ENCODE peak calls at places on chromosomes 11 and 22, in seven cellular contexts. One of them, this sample, is unnamed.

GRCh38 chr11:101430236-101430635 is 153.6 kb downstream of the TRPC6 start:
- DNase-seq in fibroblast of mammary gland: no peak
- DNase-seq in Ammon's horn: no peak
- DNase-seq in neuronal stem cell: no peak
- DNase-seq in caudate nucleus: no peak
- DNase-seq in HS-5: no peak
- DNase-seq in stimulated activated CD4-positive, alpha-beta T cell treated with anti-CD3 and anti-CD28 coated beads, Interleukin-4, amount 100 ng/mL, for 48 hours: no peak
- DNase-seq in this sample: no peak

GRCh38 chr11:93993747-93994146 is 27.4 kb upstream of the HEPHL1 start:
- DNase-seq in fibroblast of mammary gland: no peak
- DNase-seq in Ammon's horn: no peak
- DNase-seq in neuronal stem cell: no peak
- DNase-seq in caudate nucleus: no peak
- DNase-seq in HS-5: no peak
- DNase-seq in stimulated activated CD4-positive, alpha-beta T cell treated with anti-CD3 and anti-CD28 coated beads, Interleukin-4, amount 100 ng/mL, for 48 hours: no peak
- DNase-seq in this sample: no peak

GRCh38 chr11:134340354-134340964 is 8.7 kb downstream of the GLB1L2 start:
- DNase-seq in fibroblast of mammary gland: no peak
- DNase-seq in Ammon's horn: no peak
- DNase-seq in neuronal stem cell: no peak
- DNase-seq in caudate nucleus: no peak
- DNase-seq in HS-5: no peak
- DNase-seq in stimulated activated CD4-positive, alpha-beta T cell treated with anti-CD3 and anti-CD28 coated beads, Interleukin-4, amount 100 ng/mL, for 48 hours: no peak
- DNase-seq in this sample: no peak

GRCh38 chr22:35174398-35174797 is 82.9 kb upstream of the HMGXB4 start:
- DNase-seq in fibroblast of mammary gland: no peak
- DNase-seq in Ammon's horn: no peak
- DNase-seq in neuronal stem cell: no peak
- DNase-seq in caudate nucleus: no peak
- DNase-seq in HS-5: no peak
- DNase-seq in stimulated activated CD4-positive, alpha-beta T cell treated with anti-CD3 and anti-CD28 coated beads, Interleukin-4, amount 100 ng/mL, for 48 hours: no peak
- DNase-seq in this sample: no peak

GRCh38 chr11:120748485-120748814 is 236.9 kb downstream of the GRIK4 start:
- DNase-seq in fibroblast of mammary gland: no peak
- DNase-seq in Ammon's horn: no peak
- DNase-seq in neuronal stem cell: no peak
- DNase-seq in caudate nucleus: no peak
- DNase-seq in HS-5: no peak
- DNase-seq in stimulated activated CD4-positive, alpha-beta T cell treated with anti-CD3 and anti-CD28 coated beads, Interleukin-4, amount 100 ng/mL, for 48 hours: no peak
- DNase-seq in this sample: no peak

GRCh38 chr11:61162092-61162935 is 1.1 kb upstream of the VPS37C start:
- DNase-seq in fibroblast of mammary gland: peak; percentile 61
- DNase-seq in Ammon's horn: peak; percentile 64
- DNase-seq in neuronal stem cell: no peak
- DNase-seq in caudate nucleus: peak; percentile 17
- DNase-seq in HS-5: no peak
- DNase-seq in stimulated activated CD4-positive, alpha-beta T cell treated with anti-CD3 and anti-CD28 coated beads, Interleukin-4, amount 100 ng/mL, for 48 hours: peak; percentile 18
- DNase-seq in this sample: no peak

GRCh38 chr11:110075087-110075821 is 17.9 kb upstream of the ZC3H12C start:
- DNase-seq in fibroblast of mammary gland: peak; percentile 86
- DNase-seq in Ammon's horn: no peak
- DNase-seq in neuronal stem cell: no peak
- DNase-seq in caudate nucleus: no peak
- DNase-seq in HS-5: no peak
- DNase-seq in stimulated activated CD4-positive, alpha-beta T cell treated with anti-CD3 and anti-CD28 coated beads, Interleukin-4, amount 100 ng/mL, for 48 hours: no peak
- DNase-seq in this sample: no peak

GRCh38 chr11:23570828-23571227 is 710.6 kb upstream of the CCDC179 start:
- DNase-seq in fibroblast of mammary gland: peak; percentile 17
- DNase-seq in Ammon's horn: no peak
- DNase-seq in neuronal stem cell: no peak
- DNase-seq in caudate nucleus: no peak
- DNase-seq in HS-5: peak; percentile 49
- DNase-seq in stimulated activated CD4-positive, alpha-beta T cell treated with anti-CD3 and anti-CD28 coated beads, Interleukin-4, amount 100 ng/mL, for 48 hours: no peak
- DNase-seq in this sample: no peak

GRCh38 chr22:22788460-22789037 is 99.1 kb upstream of the IGLL5 start:
- DNase-seq in fibroblast of mammary gland: no peak
- DNase-seq in Ammon's horn: no peak
- DNase-seq in neuronal stem cell: no peak
- DNase-seq in caudate nucleus: no peak
- DNase-seq in HS-5: no peak
- DNase-seq in stimulated activated CD4-positive, alpha-beta T cell treated with anti-CD3 and anti-CD28 coated beads, Interleukin-4, amount 100 ng/mL, for 48 hours: no peak
- DNase-seq in this sample: no peak

GRCh38 chr11:30110691-30111090 is 93.9 kb upstream of the KCNA4 start:
- DNase-seq in fibroblast of mammary gland: no peak
- DNase-seq in Ammon's horn: no peak
- DNase-seq in neuronal stem cell: no peak
- DNase-seq in caudate nucleus: no peak
- DNase-seq in HS-5: no peak
- DNase-seq in stimulated activated CD4-positive, alpha-beta T cell treated with anti-CD3 and anti-CD28 coated beads, Interleukin-4, amount 100 ng/mL, for 48 hours: no peak
- DNase-seq in this sample: no peak

GRCh38 chr22:20464096-20464614 is 26.5 kb upstream of the SCARF2 start:
- DNase-seq in fibroblast of mammary gland: no peak
- DNase-seq in Ammon's horn: no peak
- DNase-seq in neuronal stem cell: no peak
- DNase-seq in caudate nucleus: no peak
- DNase-seq in HS-5: no peak
- DNase-seq in stimulated activated CD4-positive, alpha-beta T cell treated with anti-CD3 and anti-CD28 coated beads, Interleukin-4, amount 100 ng/mL, for 48 hours: no peak
- DNase-seq in this sample: no peak

GRCh38 chr11:104337273-104337672 is 173.3 kb upstream of the PDGFD start:
- DNase-seq in fibroblast of mammary gland: peak; percentile 11
- DNase-seq in Ammon's horn: peak; percentile 9
- DNase-seq in neuronal stem cell: no peak
- DNase-seq in caudate nucleus: no peak
- DNase-seq in HS-5: no peak
- DNase-seq in stimulated activated CD4-positive, alpha-beta T cell treated with anti-CD3 and anti-CD28 coated beads, Interleukin-4, amount 100 ng/mL, for 48 hours: no peak
- DNase-seq in this sample: no peak

GRCh38 chr11:85813721-85814120 is 2.8 kb upstream of the SYTL2 start:
- DNase-seq in fibroblast of mammary gland: no peak
- DNase-seq in Ammon's horn: no peak
- DNase-seq in neuronal stem cell: no peak
- DNase-seq in caudate nucleus: no peak
- DNase-seq in HS-5: no peak
- DNase-seq in stimulated activated CD4-positive, alpha-beta T cell treated with anti-CD3 and anti-CD28 coated beads, Interleukin-4, amount 100 ng/mL, for 48 hours: no peak
- DNase-seq in this sample: no peak

GRCh38 chr11:71252434-71252781 is at the start of gene SHANK2:
- DNase-seq in fibroblast of mammary gland: no peak
- DNase-seq in Ammon's horn: no peak
- DNase-seq in neuronal stem cell: no peak
- DNase-seq in caudate nucleus: no peak
- DNase-seq in HS-5: no peak
- DNase-seq in stimulated activated CD4-positive, alpha-beta T cell treated with anti-CD3 and anti-CD28 coated beads, Interleukin-4, amount 100 ng/mL, for 48 hours: no peak
- DNase-seq in this sample: peak; percentile 63

GRCh38 chr22:24304067-24304675 is 33.5 kb downstream of the SPECC1L start:
- DNase-seq in fibroblast of mammary gland: no peak
- DNase-seq in Ammon's horn: no peak
- DNase-seq in neuronal stem cell: no peak
- DNase-seq in caudate nucleus: no peak
- DNase-seq in HS-5: no peak
- DNase-seq in stimulated activated CD4-positive, alpha-beta T cell treated with anti-CD3 and anti-CD28 coated beads, Interleukin-4, amount 100 ng/mL, for 48 hours: no peak
- DNase-seq in this sample: no peak

GRCh38 chr11:44986315-44986714 is 35.6 kb upstream of the TP53I11 start:
- DNase-seq in fibroblast of mammary gland: no peak
- DNase-seq in Ammon's horn: no peak
- DNase-seq in neuronal stem cell: no peak
- DNase-seq in caudate nucleus: no peak
- DNase-seq in HS-5: no peak
- DNase-seq in stimulated activated CD4-positive, alpha-beta T cell treated with anti-CD3 and anti-CD28 coated beads, Interleukin-4, amount 100 ng/mL, for 48 hours: no peak
- DNase-seq in this sample: no peak

GRCh38 chr11:72239296-72239848 is 4.6 kb downstream of the PHOX2A start:
- DNase-seq in fibroblast of mammary gland: peak; percentile 45
- DNase-seq in Ammon's horn: no peak
- DNase-seq in neuronal stem cell: no peak
- DNase-seq in caudate nucleus: no peak
- DNase-seq in HS-5: no peak
- DNase-seq in stimulated activated CD4-positive, alpha-beta T cell treated with anti-CD3 and anti-CD28 coated beads, Interleukin-4, amount 100 ng/mL, for 48 hours: no peak
- DNase-seq in this sample: peak; percentile 73